ENCODE peak calls at places on chromosomes 11 and 22, in nine cellular contexts. One of them, this sample, is unnamed.

GRCh38 chr22:46547883-46548244 is 10.4 kb upstream of the CELSR1 start:
- DNase-seq in MG63: peak
- DNase-seq in stimulated activated CD8-positive, alpha-beta memory T cell treated with anti-CD3 and anti-CD28 coated beads, Interleukin-7, amount 100 ng/mL, for 1 hour: no peak
- DNase-seq in activated CD4-positive, CD25-positive, alpha-beta regulatory T cell treated with anti-CD3 and anti-CD28 coated beads, Interleukin-2, amount 50 U/mL, for 16 hours: no peak
- DNase-seq in astrocyte of the spinal cord: peak
- DNase-seq in lower leg skin: peak
- DNase-seq in AG04450: peak
- DNase-seq in LoVo: no peak
- DNase-seq in Caki2: peak
- DNase-seq in this sample: no peak

GRCh38 chr11:119323532-119324033 is 6.7 kb upstream of the MCAM start:
- DNase-seq in LoVo: peak
- DNase-seq in AG04450: no peak
- DNase-seq in MG63: peak
- DNase-seq in astrocyte of the spinal cord: peak
- DNase-seq in activated CD4-positive, CD25-positive, alpha-beta regulatory T cell treated with anti-CD3 and anti-CD28 coated beads, Interleukin-2, amount 50 U/mL, for 16 hours: peak
- DNase-seq in Caki2: peak
- DNase-seq in stimulated activated CD8-positive, alpha-beta memory T cell treated with anti-CD3 and anti-CD28 coated beads, Interleukin-7, amount 100 ng/mL, for 1 hour: peak
- DNase-seq in lower leg skin: peak
- DNase-seq in this sample: no peak

GRCh38 chr11:12411806-12412727 is 34.7 kb downstream of the PARVA start:
- DNase-seq in stimulated activated CD8-positive, alpha-beta memory T cell treated with anti-CD3 and anti-CD28 coated beads, Interleukin-7, amount 100 ng/mL, for 1 hour: no peak
- DNase-seq in astrocyte of the spinal cord: peak
- DNase-seq in lower leg skin: peak
- DNase-seq in MG63: peak
- DNase-seq in activated CD4-positive, CD25-positive, alpha-beta regulatory T cell treated with anti-CD3 and anti-CD28 coated beads, Interleukin-2, amount 50 U/mL, for 16 hours: no peak
- DNase-seq in AG04450: peak
- DNase-seq in Caki2: peak
- DNase-seq in LoVo: peak
- DNase-seq in this sample: no peak

GRCh38 chr22:36738416-36739020 is 35.0 kb upstream of the CACNG2 start:
- DNase-seq in activated CD4-positive, CD25-positive, alpha-beta regulatory T cell treated with anti-CD3 and anti-CD28 coated beads, Interleukin-2, amount 50 U/mL, for 16 hours: no peak
- DNase-seq in MG63: no peak
- DNase-seq in stimulated activated CD8-positive, alpha-beta memory T cell treated with anti-CD3 and anti-CD28 coated beads, Interleukin-7, amount 100 ng/mL, for 1 hour: no peak
- DNase-seq in Caki2: no peak
- DNase-seq in astrocyte of the spinal cord: no peak
- DNase-seq in lower leg skin: peak
- DNase-seq in AG04450: no peak
- DNase-seq in LoVo: no peak
- DNase-seq in this sample: no peak

GRCh38 chr11:6588018-6588417 is 15.4 kb downstream of the RRP8 start:
- DNase-seq in AG04450: no peak
- DNase-seq in activated CD4-positive, CD25-positive, alpha-beta regulatory T cell treated with anti-CD3 and anti-CD28 coated beads, Interleukin-2, amount 50 U/mL, for 16 hours: no peak
- DNase-seq in MG63: no peak
- DNase-seq in astrocyte of the spinal cord: no peak
- DNase-seq in lower leg skin: no peak
- DNase-seq in LoVo: no peak
- DNase-seq in Caki2: no peak
- DNase-seq in stimulated activated CD8-positive, alpha-beta memory T cell treated with anti-CD3 and anti-CD28 coated beads, Interleukin-7, amount 100 ng/mL, for 1 hour: no peak
- DNase-seq in this sample: no peak

GRCh38 chr22:38239101-38239761 is 33.6 kb downstream of the TMEM184B start:
- DNase-seq in MG63: peak
- DNase-seq in AG04450: peak
- DNase-seq in stimulated activated CD8-positive, alpha-beta memory T cell treated with anti-CD3 and anti-CD28 coated beads, Interleukin-7, amount 100 ng/mL, for 1 hour: no peak
- DNase-seq in LoVo: no peak
- DNase-seq in astrocyte of the spinal cord: peak
- DNase-seq in activated CD4-positive, CD25-positive, alpha-beta regulatory T cell treated with anti-CD3 and anti-CD28 coated beads, Interleukin-2, amount 50 U/mL, for 16 hours: no peak
- DNase-seq in Caki2: peak
- DNase-seq in lower leg skin: no peak
- DNase-seq in this sample: no peak

GRCh38 chr11:15157181-15157580 is 42.5 kb downstream of the INSC start:
- DNase-seq in AG04450: no peak
- DNase-seq in lower leg skin: no peak
- DNase-seq in astrocyte of the spinal cord: peak
- DNase-seq in Caki2: peak
- DNase-seq in MG63: peak
- DNase-seq in LoVo: no peak
- DNase-seq in stimulated activated CD8-positive, alpha-beta memory T cell treated with anti-CD3 and anti-CD28 coated beads, Interleukin-7, amount 100 ng/mL, for 1 hour: no peak
- DNase-seq in activated CD4-positive, CD25-positive, alpha-beta regulatory T cell treated with anti-CD3 and anti-CD28 coated beads, Interleukin-2, amount 50 U/mL, for 16 hours: no peak
- DNase-seq in this sample: no peak

GRCh38 chr22:50191041-50191740 is 5.5 kb downstream of the TRABD start:
- DNase-seq in AG04450: no peak
- DNase-seq in LoVo: no peak
- DNase-seq in stimulated activated CD8-positive, alpha-beta memory T cell treated with anti-CD3 and anti-CD28 coated beads, Interleukin-7, amount 100 ng/mL, for 1 hour: peak
- DNase-seq in activated CD4-positive, CD25-positive, alpha-beta regulatory T cell treated with anti-CD3 and anti-CD28 coated beads, Interleukin-2, amount 50 U/mL, for 16 hours: peak
- DNase-seq in astrocyte of the spinal cord: no peak
- DNase-seq in MG63: no peak
- DNase-seq in lower leg skin: no peak
- DNase-seq in Caki2: no peak
- DNase-seq in this sample: no peak

GRCh38 chr11:128772814-128773213 is 78.9 kb downstream of the FLI1 start:
- DNase-seq in activated CD4-positive, CD25-positive, alpha-beta regulatory T cell treated with anti-CD3 and anti-CD28 coated beads, Interleukin-2, amount 50 U/mL, for 16 hours: no peak
- DNase-seq in MG63: no peak
- DNase-seq in AG04450: no peak
- DNase-seq in LoVo: peak
- DNase-seq in lower leg skin: peak
- DNase-seq in Caki2: no peak
- DNase-seq in stimulated activated CD8-positive, alpha-beta memory T cell treated with anti-CD3 and anti-CD28 coated beads, Interleukin-7, amount 100 ng/mL, for 1 hour: peak
- DNase-seq in astrocyte of the spinal cord: no peak
- DNase-seq in this sample: no peak

GRCh38 chr11:45102361-45102809 is 44.1 kb upstream of the PRDM11 start:
- DNase-seq in AG04450: no peak
- DNase-seq in LoVo: no peak
- DNase-seq in astrocyte of the spinal cord: no peak
- DNase-seq in Caki2: no peak
- DNase-seq in stimulated activated CD8-positive, alpha-beta memory T cell treated with anti-CD3 and anti-CD28 coated beads, Interleukin-7, amount 100 ng/mL, for 1 hour: no peak
- DNase-seq in activated CD4-positive, CD25-positive, alpha-beta regulatory T cell treated with anti-CD3 and anti-CD28 coated beads, Interleukin-2, amount 50 U/mL, for 16 hours: no peak
- DNase-seq in MG63: no peak
- DNase-seq in lower leg skin: peak
- DNase-seq in this sample: no peak

GRCh38 chr11:106400949-106401545 is 323.6 kb downstream of the AASDHPPT start:
- DNase-seq in LoVo: no peak
- DNase-seq in AG04450: no peak
- DNase-seq in lower leg skin: no peak
- DNase-seq in MG63: no peak
- DNase-seq in activated CD4-positive, CD25-positive, alpha-beta regulatory T cell treated with anti-CD3 and anti-CD28 coated beads, Interleukin-2, amount 50 U/mL, for 16 hours: no peak
- DNase-seq in Caki2: no peak
- DNase-seq in stimulated activated CD8-positive, alpha-beta memory T cell treated with anti-CD3 and anti-CD28 coated beads, Interleukin-7, amount 100 ng/mL, for 1 hour: no peak
- DNase-seq in astrocyte of the spinal cord: no peak
- DNase-seq in this sample: no peak

GRCh38 chr11:133950874-133951483 is 5.8 kb downstream of the IGSF9B start:
- DNase-seq in AG04450: no peak
- DNase-seq in Caki2: no peak
- DNase-seq in LoVo: no peak
- DNase-seq in MG63: no peak
- DNase-seq in astrocyte of the spinal cord: no peak
- DNase-seq in activated CD4-positive, CD25-positive, alpha-beta regulatory T cell treated with anti-CD3 and anti-CD28 coated beads, Interleukin-2, amount 50 U/mL, for 16 hours: no peak
- DNase-seq in stimulated activated CD8-positive, alpha-beta memory T cell treated with anti-CD3 and anti-CD28 coated beads, Interleukin-7, amount 100 ng/mL, for 1 hour: no peak
- DNase-seq in lower leg skin: no peak
- DNase-seq in this sample: no peak

GRCh38 chr11:44188643-44189042 is 93.2 kb downstream of the EXT2 start:
- DNase-seq in MG63: no peak
- DNase-seq in AG04450: no peak
- DNase-seq in Caki2: peak
- DNase-seq in stimulated activated CD8-positive, alpha-beta memory T cell treated with anti-CD3 and anti-CD28 coated beads, Interleukin-7, amount 100 ng/mL, for 1 hour: no peak
- DNase-seq in lower leg skin: no peak
- DNase-seq in astrocyte of the spinal cord: peak
- DNase-seq in LoVo: no peak
- DNase-seq in activated CD4-positive, CD25-positive, alpha-beta regulatory T cell treated with anti-CD3 and anti-CD28 coated beads, Interleukin-2, amount 50 U/mL, for 16 hours: no peak
- DNase-seq in this sample: no peak

GRCh38 chr22:44341431-44342346 is 28.9 kb upstream of the SHISAL1 start:
- DNase-seq in stimulated activated CD8-positive, alpha-beta memory T cell treated with anti-CD3 and anti-CD28 coated beads, Interleukin-7, amount 100 ng/mL, for 1 hour: no peak
- DNase-seq in lower leg skin: no peak
- DNase-seq in LoVo: no peak
- DNase-seq in MG63: peak
- DNase-seq in AG04450: peak
- DNase-seq in Caki2: no peak
- DNase-seq in activated CD4-positive, CD25-positive, alpha-beta regulatory T cell treated with anti-CD3 and anti-CD28 coated beads, Interleukin-2, amount 50 U/mL, for 16 hours: no peak
- DNase-seq in astrocyte of the spinal cord: peak
- DNase-seq in this sample: no peak

GRCh38 chr11:101439488-101439887 is 144.3 kb downstream of the TRPC6 start:
- DNase-seq in Caki2: no peak
- DNase-seq in lower leg skin: no peak
- DNase-seq in activated CD4-positive, CD25-positive, alpha-beta regulatory T cell treated with anti-CD3 and anti-CD28 coated beads, Interleukin-2, amount 50 U/mL, for 16 hours: no peak
- DNase-seq in stimulated activated CD8-positive, alpha-beta memory T cell treated with anti-CD3 and anti-CD28 coated beads, Interleukin-7, amount 100 ng/mL, for 1 hour: no peak
- DNase-seq in AG04450: no peak
- DNase-seq in MG63: no peak
- DNase-seq in astrocyte of the spinal cord: no peak
- DNase-seq in LoVo: no peak
- DNase-seq in this sample: no peak

GRCh38 chr22:49203091-49203862 is 624.4 kb downstream of the BRD1 start:
- DNase-seq in AG04450: no peak
- DNase-seq in lower leg skin: peak
- DNase-seq in stimulated activated CD8-positive, alpha-beta memory T cell treated with anti-CD3 and anti-CD28 coated beads, Interleukin-7, amount 100 ng/mL, for 1 hour: no peak
- DNase-seq in MG63: no peak
- DNase-seq in astrocyte of the spinal cord: no peak
- DNase-seq in activated CD4-positive, CD25-positive, alpha-beta regulatory T cell treated with anti-CD3 and anti-CD28 coated beads, Interleukin-2, amount 50 U/mL, for 16 hours: no peak
- DNase-seq in LoVo: no peak
- DNase-seq in Caki2: no peak
- DNase-seq in this sample: no peak

GRCh38 chr11:30358569-30358968 is 35.7 kb downstream of the ARL14EP start:
- DNase-seq in activated CD4-positive, CD25-positive, alpha-beta regulatory T cell treated with anti-CD3 and anti-CD28 coated beads, Interleukin-2, amount 50 U/mL, for 16 hours: no peak
- DNase-seq in AG04450: no peak
- DNase-seq in lower leg skin: no peak
- DNase-seq in stimulated activated CD8-positive, alpha-beta memory T cell treated with anti-CD3 and anti-CD28 coated beads, Interleukin-7, amount 100 ng/mL, for 1 hour: no peak
- DNase-seq in Caki2: no peak
- DNase-seq in LoVo: no peak
- DNase-seq in astrocyte of the spinal cord: no peak
- DNase-seq in MG63: no peak
- DNase-seq in this sample: no peak

GRCh38 chr11:6328321-6328720 is 8.0 kb upstream of the CAVIN3 start:
- DNase-seq in lower leg skin: no peak
- DNase-seq in MG63: no peak
- DNase-seq in activated CD4-positive, CD25-positive, alpha-beta regulatory T cell treated with anti-CD3 and anti-CD28 coated beads, Interleukin-2, amount 50 U/mL, for 16 hours: no peak
- DNase-seq in AG04450: no peak
- DNase-seq in LoVo: no peak
- DNase-seq in astrocyte of the spinal cord: no peak
- DNase-seq in stimulated activated CD8-positive, alpha-beta memory T cell treated with anti-CD3 and anti-CD28 coated beads, Interleukin-7, amount 100 ng/mL, for 1 hour: no peak
- DNase-seq in Caki2: no peak
- DNase-seq in this sample: no peak